ENCODE peak calls at places on chromosomes 12 and 14, in seven cellular contexts. One of them, this sample, is unnamed.
A peak's percentile ranks its signal among the peaks of the same experiment; 100 is the strongest.

GRCh38 chr14:61461808-61462275 is 140.5 kb downstream of the PRKCH start:
- DNase-seq in K562: peak; percentile 51
- DNase-seq in A549: peak; percentile 73
- DNase-seq in endothelial cell of umbilical vein: peak; percentile 80
- DNase-seq in SK-N-SH: peak; percentile 44
- DNase-seq in WTC11: no peak
- DNase-seq in GM12878: no peak
- DNase-seq in this sample: peak; percentile 68

GRCh38 chr12:63068857-63069442 is 82.1 kb downstream of the AVPR1A start:
- DNase-seq in SK-N-SH: peak; percentile 0
- DNase-seq in A549: peak; percentile 14
- DNase-seq in endothelial cell of umbilical vein: peak; percentile 80
- DNase-seq in GM12878: no peak
- DNase-seq in WTC11: no peak
- DNase-seq in K562: peak; percentile 35
- DNase-seq in this sample: peak; percentile 33

GRCh38 chr12:124740691-124741137 is 123.0 kb downstream of the SCARB1 start:
- DNase-seq in endothelial cell of umbilical vein: peak; percentile 87
- DNase-seq in A549: no peak
- DNase-seq in WTC11: no peak
- DNase-seq in SK-N-SH: no peak
- DNase-seq in GM12878: no peak
- DNase-seq in K562: no peak
- DNase-seq in this sample: peak; percentile 71

GRCh38 chr12:6222009-6222702 is 22.0 kb downstream of the CD9 start:
- DNase-seq in K562: no peak
- DNase-seq in endothelial cell of umbilical vein: peak; percentile 56
- DNase-seq in GM12878: no peak
- DNase-seq in A549: no peak
- DNase-seq in SK-N-SH: no peak
- DNase-seq in WTC11: no peak
- DNase-seq in this sample: peak; percentile 46

GRCh38 chr12:95117178-95117599 is 43.8 kb upstream of the NR2C1 start:
- DNase-seq in SK-N-SH: peak; percentile 51
- DNase-seq in endothelial cell of umbilical vein: peak; percentile 85
- DNase-seq in GM12878: peak; percentile 38
- DNase-seq in K562: peak; percentile 57
- DNase-seq in WTC11: peak; percentile 28
- DNase-seq in A549: peak; percentile 65
- DNase-seq in this sample: peak; percentile 70

GRCh38 chr12:92139634-92140555 is 5.8 kb downstream of the BTG1 start:
- DNase-seq in GM12878: no peak
- DNase-seq in endothelial cell of umbilical vein: peak; percentile 48
- DNase-seq in A549: no peak
- DNase-seq in K562: no peak
- DNase-seq in SK-N-SH: no peak
- DNase-seq in WTC11: no peak
- DNase-seq in this sample: no peak

GRCh38 chr14:81579115-81579514 is 45.5 kb upstream of the SEL1L start:
- DNase-seq in WTC11: no peak
- DNase-seq in SK-N-SH: no peak
- DNase-seq in K562: no peak
- DNase-seq in endothelial cell of umbilical vein: no peak
- DNase-seq in GM12878: no peak
- DNase-seq in A549: no peak
- DNase-seq in this sample: no peak

GRCh38 chr12:124391340-124392261 is 96.7 kb downstream of the RFLNA start:
- DNase-seq in WTC11: no peak
- DNase-seq in K562: no peak
- DNase-seq in endothelial cell of umbilical vein: peak; percentile 42
- DNase-seq in A549: no peak
- DNase-seq in GM12878: peak; percentile 28
- DNase-seq in SK-N-SH: no peak
- DNase-seq in this sample: no peak

GRCh38 chr12:117854339-117855012 is 114.3 kb downstream of the KSR2 start:
- DNase-seq in WTC11: peak; percentile 86
- DNase-seq in K562: peak; percentile 80
- DNase-seq in GM12878: no peak
- DNase-seq in endothelial cell of umbilical vein: peak; percentile 52
- DNase-seq in A549: peak; percentile 55
- DNase-seq in SK-N-SH: peak; percentile 75
- DNase-seq in this sample: peak; percentile 38

GRCh38 chr12:124422142-124422569 is 127.3 kb downstream of the RFLNA start:
- DNase-seq in GM12878: no peak
- DNase-seq in K562: peak; percentile 82
- DNase-seq in SK-N-SH: no peak
- DNase-seq in WTC11: no peak
- DNase-seq in A549: peak; percentile 78
- DNase-seq in endothelial cell of umbilical vein: no peak
- DNase-seq in this sample: no peak

GRCh38 chr14:53450871-53451270 is 297.7 kb upstream of the DDHD1 start:
- DNase-seq in WTC11: no peak
- DNase-seq in endothelial cell of umbilical vein: peak; percentile 42
- DNase-seq in A549: no peak
- DNase-seq in SK-N-SH: no peak
- DNase-seq in GM12878: no peak
- DNase-seq in K562: no peak
- DNase-seq in this sample: peak; percentile 78

DNA sequence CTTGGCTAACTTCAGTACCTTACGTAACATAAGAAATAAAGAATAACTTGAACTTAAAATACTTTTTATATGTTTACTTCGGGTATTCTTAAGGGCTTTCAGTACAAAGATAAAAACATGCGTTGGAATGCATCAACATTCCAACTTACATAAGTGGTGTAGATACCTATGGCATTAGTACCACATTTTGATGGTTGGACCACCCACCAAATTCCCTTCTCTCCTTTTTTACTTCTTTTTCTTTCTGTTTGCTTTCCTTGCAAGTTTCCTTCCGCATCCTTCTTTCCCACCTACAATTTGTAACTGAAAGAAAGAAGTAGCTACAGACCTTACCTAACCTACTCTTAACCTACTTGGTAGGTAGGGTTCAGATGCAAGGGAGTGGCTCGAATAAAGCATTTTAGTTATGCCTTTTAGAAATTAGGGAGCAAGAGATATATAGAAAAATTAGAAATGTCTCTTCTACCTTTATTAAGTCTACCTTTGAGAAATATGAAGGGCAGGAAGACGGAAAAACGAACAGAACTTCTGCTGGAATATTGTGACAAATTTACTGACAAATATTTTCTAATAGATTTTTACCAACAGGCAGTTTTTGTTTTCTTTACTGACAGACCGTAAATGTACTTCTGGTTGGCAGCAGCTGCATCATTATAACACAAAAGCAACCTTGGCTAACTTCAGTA is 2.1 kb upstream of the ARHGAP5 start:
- DNase-seq in GM12878: no peak
- DNase-seq in A549: no peak
- DNase-seq in endothelial cell of umbilical vein: no peak
- DNase-seq in WTC11: no peak
- DNase-seq in SK-N-SH: no peak
- DNase-seq in K562: no peak
- DNase-seq in this sample: peak; percentile 23
- TF ChIP-seq MAX in GM12878: no peak
- TF ChIP-seq MAX in A549: no peak
- TF ChIP-seq MAX in endothelial cell of umbilical vein: no peak
- TF ChIP-seq MAX in WTC11: no peak
- TF ChIP-seq MAX in SK-N-SH: no peak
- TF ChIP-seq MAX in K562: no peak
- TF ChIP-seq MAX in this sample: no peak

GRCh38 chr12:103834897-103835390 is 6.1 kb downstream of the NT5DC3 start:
- DNase-seq in WTC11: no peak
- DNase-seq in endothelial cell of umbilical vein: no peak
- DNase-seq in K562: no peak
- DNase-seq in GM12878: no peak
- DNase-seq in A549: no peak
- DNase-seq in SK-N-SH: no peak
- DNase-seq in this sample: no peak
- TF ChIP-seq MAX in WTC11: no peak
- TF ChIP-seq MAX in endothelial cell of umbilical vein: no peak
- TF ChIP-seq MAX in K562: peak; percentile 26
- TF ChIP-seq MAX in GM12878: no peak
- TF ChIP-seq MAX in A549: no peak
- TF ChIP-seq MAX in SK-N-SH: no peak
- TF ChIP-seq MAX in this sample: no peak

GRCh38 chr14:65101631-65102440 is 481 bp downstream of the MAX start:
- DNase-seq in A549: no peak
- DNase-seq in K562: no peak
- DNase-seq in GM12878: no peak
- DNase-seq in WTC11: peak; percentile 32
- DNase-seq in SK-N-SH: peak; percentile 57
- DNase-seq in endothelial cell of umbilical vein: no peak
- DNase-seq in this sample: no peak
- TF ChIP-seq MAX in A549: no peak
- TF ChIP-seq MAX in K562: no peak
- TF ChIP-seq MAX in GM12878: no peak
- TF ChIP-seq MAX in WTC11: peak; percentile 13
- TF ChIP-seq MAX in SK-N-SH: peak; percentile 12
- TF ChIP-seq MAX in endothelial cell of umbilical vein: no peak
- TF ChIP-seq MAX in this sample: no peak

GRCh38 chr12:112524676-112525425 is 106.1 kb downstream of the PTPN11 start:
- DNase-seq in A549: peak; percentile 31
- DNase-seq in K562: no peak
- DNase-seq in SK-N-SH: no peak
- DNase-seq in WTC11: peak; percentile 28
- DNase-seq in endothelial cell of umbilical vein: no peak
- DNase-seq in GM12878: no peak
- DNase-seq in this sample: no peak
- TF ChIP-seq MAX in A549: no peak
- TF ChIP-seq MAX in K562: no peak
- TF ChIP-seq MAX in SK-N-SH: no peak
- TF ChIP-seq MAX in WTC11: no peak
- TF ChIP-seq MAX in endothelial cell of umbilical vein: no peak
- TF ChIP-seq MAX in GM12878: no peak
- TF ChIP-seq MAX in this sample: no peak

GRCh38 chr14:104892517-104893434 is 27.7 kb downstream of the CEP170B start:
- DNase-seq in SK-N-SH: peak; percentile 17
- DNase-seq in A549: no peak
- DNase-seq in endothelial cell of umbilical vein: no peak
- DNase-seq in K562: peak; percentile 24
- DNase-seq in WTC11: peak; percentile 25
- DNase-seq in GM12878: no peak
- DNase-seq in this sample: no peak
- TF ChIP-seq MAX in SK-N-SH: no peak
- TF ChIP-seq MAX in A549: no peak
- TF ChIP-seq MAX in endothelial cell of umbilical vein: no peak
- TF ChIP-seq MAX in K562: no peak
- TF ChIP-seq MAX in WTC11: no peak
- TF ChIP-seq MAX in GM12878: no peak
- TF ChIP-seq MAX in this sample: no peak

DNA sequence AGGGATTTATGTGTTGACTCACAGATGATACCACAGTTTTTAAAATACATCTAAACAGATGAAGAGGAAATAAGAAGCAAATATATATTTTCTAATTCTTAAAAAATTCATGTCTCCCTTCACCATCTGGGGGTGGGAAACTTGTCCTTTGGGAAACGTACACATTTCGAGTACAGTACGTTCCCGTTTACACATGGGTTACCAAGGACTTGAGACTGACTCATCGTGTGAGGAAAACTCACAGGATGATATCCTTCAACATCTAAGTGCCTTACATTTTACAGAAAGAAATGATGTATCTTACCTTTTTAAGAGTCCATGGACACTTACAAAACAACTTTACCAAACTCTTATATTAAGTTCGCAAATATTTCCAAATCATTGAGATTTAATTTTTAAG is 16.0 kb upstream of the FBLN5 start:
- DNase-seq in endothelial cell of umbilical vein: no peak
- DNase-seq in SK-N-SH: no peak
- DNase-seq in K562: no peak
- DNase-seq in A549: no peak
- DNase-seq in WTC11: no peak
- DNase-seq in GM12878: no peak
- DNase-seq in this sample: no peak
- TF ChIP-seq MAX in endothelial cell of umbilical vein: no peak
- TF ChIP-seq MAX in SK-N-SH: no peak
- TF ChIP-seq MAX in K562: no peak
- TF ChIP-seq MAX in A549: no peak
- TF ChIP-seq MAX in WTC11: no peak
- TF ChIP-seq MAX in GM12878: no peak
- TF ChIP-seq MAX in this sample: no peak

DNA sequence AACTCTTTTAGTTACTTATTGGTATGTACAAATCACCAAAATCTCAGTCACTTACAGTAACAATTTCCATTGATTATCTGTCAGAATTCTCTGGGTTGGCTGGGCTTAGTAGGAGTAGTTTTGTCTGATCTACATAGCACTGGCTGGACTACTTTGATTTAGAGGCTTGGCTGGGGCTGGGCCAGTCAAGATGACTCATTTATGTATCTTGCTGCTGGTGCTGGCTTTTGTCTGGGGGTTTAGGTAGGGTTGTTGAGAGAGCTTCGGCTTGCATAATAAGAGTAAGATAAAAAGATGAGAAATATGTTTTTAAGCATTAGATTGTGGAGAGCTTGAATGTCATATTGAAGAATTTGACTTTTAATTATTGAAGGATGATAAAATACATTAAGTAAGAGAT is 1093.7 kb downstream of the SLC6A15 start:
- DNase-seq in K562: no peak
- DNase-seq in endothelial cell of umbilical vein: no peak
- DNase-seq in A549: no peak
- DNase-seq in SK-N-SH: no peak
- DNase-seq in GM12878: no peak
- DNase-seq in WTC11: no peak
- DNase-seq in this sample: no peak
- TF ChIP-seq MAX in K562: no peak
- TF ChIP-seq MAX in endothelial cell of umbilical vein: no peak
- TF ChIP-seq MAX in A549: no peak
- TF ChIP-seq MAX in SK-N-SH: no peak
- TF ChIP-seq MAX in GM12878: no peak
- TF ChIP-seq MAX in WTC11: no peak
- TF ChIP-seq MAX in this sample: no peak

This sample was measured in HepG2.